ENCODE peak calls at places on chromosome 19, in nine cellular contexts. B is fibroblast of pulmonary artery; Z is activated T-cell treated with anti-CD3 and anti-CD28 coated beads, Interleukin-2, amount 50 U/mL, for 72 hours; R is fibroblast of mammary gland; P is stimulated activated CD4-positive, alpha-beta T cell treated with anti-CD3 and anti-CD28 coated beads, Interleukin-12 subunit alpha, Interleukin-12 subunit beta, amount 100 ng/mL, for 4 hours; O is DMS79; T is naive thymus-derived CD8-positive, alpha-beta T cell; C is hippocampal formation; A is left colon. U is an unnamed sample.

GRCh38 chr19:4083677-4084546 is 17.2 kb upstream of the ZBTB7A start:
- DNase-seq in B (no peak), C (no peak), R (no peak), P (no peak), A (peak; percentile 84), T (no peak), O (no peak), Z (peak; percentile 40), U (peak; percentile 47)

GRCh38 chr19:12230751-12231733 is 63.6 kb downstream of the ZNF44 start:
- DNase-seq in C (no peak), O (no peak), R (peak; percentile 13), T (no peak), P (no peak), B (no peak), Z (no peak), A (no peak), U (no peak)

GRCh38 chr19:24062222-24062621 is 24.8 kb upstream of the ZNF254 start:
- DNase-seq in P (no peak), C (no peak), B (no peak), O (no peak), T (no peak), Z (no peak), R (peak; percentile 37), A (no peak), U (no peak)

GRCh38 chr19:45623984-45624383 is 15.2 kb downstream of the EML2 start:
- DNase-seq in R (no peak), Z (no peak), B (no peak), C (no peak), P (no peak), A (no peak), O (no peak), T (no peak), U (no peak)

GRCh38 chr19:56508282-56508778 is 675 bp downstream of the ZNF471 start:
- DNase-seq in O (no peak), R (no peak), P (no peak), B (no peak), Z (no peak), T (no peak), C (peak; percentile 1), A (no peak), U (no peak)

GRCh38 chr19:29683009-29683408 is 17.7 kb downstream of the PLEKHF1 start:
- DNase-seq in O (no peak), Z (no peak), T (no peak), A (no peak), R (peak; percentile 44), C (peak; percentile 91), B (peak; percentile 55), P (no peak), U (no peak)

GRCh38 chr19:45913874-45914830 is at the start of gene NANOS2:
- DNase-seq in A (no peak), R (no peak), Z (peak; percentile 13), T (no peak), B (peak; percentile 33), O (no peak), P (no peak), C (no peak), U (no peak)

GRCh38 chr19:42140125-42140754 is 8.0 kb upstream of the POU2F2 start:
- DNase-seq in O (no peak), T (no peak), A (no peak), C (no peak), P (no peak), R (peak; percentile 61), Z (peak; percentile 36), B (peak; percentile 81), U (no peak)

GRCh38 chr19:19217110-19217509 is 5.4 kb downstream of the NCAN start:
- DNase-seq in A (no peak), R (peak; percentile 41), Z (no peak), C (no peak), T (no peak), B (peak; percentile 48), P (no peak), O (no peak), U (no peak)

GRCh38 chr19:1189419-1189818 is 15.4 kb upstream of the SBNO2 start:
- DNase-seq in R (no peak), O (no peak), P (peak; percentile 46), T (no peak), C (no peak), B (no peak), A (no peak), Z (peak; percentile 81), U (peak; percentile 28)

GRCh38 chr19:47434088-47434487 is 14.8 kb upstream of the MEIS3 start:
- DNase-seq in Z (no peak), P (no peak), A (no peak), B (no peak), T (no peak), O (no peak), C (no peak), R (no peak), U (no peak)

GRCh38 chr19:18414504-18415176 is 4.6 kb upstream of the SSBP4 start:
- DNase-seq in B (no peak), P (no peak), O (no peak), T (no peak), Z (no peak), A (peak; percentile 40), C (no peak), R (no peak), U (no peak)

GRCh38 chr19:7926021-7926726 is at the start of gene CTXN1:
- DNase-seq in Z (peak; percentile 74), R (peak; percentile 36), C (no peak), A (peak; percentile 48), P (peak; percentile 82), T (peak; percentile 79), O (no peak), B (peak; percentile 51), U (peak; percentile 74)

GRCh38 chr19:50478901-50479715 is 2.5 kb upstream of the GARIN5A start:
- DNase-seq in C (no peak), Z (no peak), B (peak; percentile 52), P (no peak), T (no peak), R (peak; percentile 54), O (no peak), A (no peak), U (no peak)

GRCh38 chr19:44576843-44577565 is 36.4 kb upstream of the IGSF23 start:
- DNase-seq in A (no peak), C (no peak), P (peak; percentile 8), R (peak; percentile 56), T (no peak), O (no peak), B (peak; percentile 37), Z (peak; percentile 52), U (no peak)

GRCh38 chr19:2528543-2529173 is 52.7 kb downstream of the GADD45B start:
- DNase-seq in O (no peak), B (no peak), R (peak; percentile 32), A (no peak), Z (no peak), C (no peak), P (no peak), T (no peak), U (no peak)

GRCh38 chr19:41430907-41431306 is 3.7 kb upstream of the B3GNT8 start:
- DNase-seq in A (no peak), O (peak; percentile 79), P (no peak), T (no peak), Z (no peak), R (no peak), B (no peak), C (no peak), U (no peak)

GRCh38 chr19:31354919-31355318 is 5.7 kb upstream of the TSHZ3 start:
- DNase-seq in T (no peak), A (no peak), R (no peak), C (no peak), O (no peak), P (no peak), Z (no peak), B (no peak), U (no peak)

GRCh38 chr19:55580628-55581144 is at the start of gene ZNF579:
- DNase-seq in T (peak; percentile 71), R (peak; percentile 89), Z (peak; percentile 82), P (peak; percentile 78), C (peak; percentile 68), A (peak; percentile 85), B (peak; percentile 95), O (peak; percentile 80), U (peak; percentile 59)

GRCh38 chr19:42281175-42282035 is 12.4 kb downstream of the CIC start:
- DNase-seq in B (peak; percentile 61), P (no peak), O (peak; percentile 35), Z (peak; percentile 54), T (no peak), A (peak; percentile 60), R (peak; percentile 38), C (peak; percentile 67), U (no peak)

GRCh38 chr19:8576273-8576993 is 809 bp downstream of the MYO1F start:
- DNase-seq in C (no peak), T (no peak), O (no peak), R (no peak), A (no peak), B (no peak), Z (peak; percentile 29), P (no peak), U (no peak)

GRCh38 chr19:6233827-6234511 is 45.8 kb downstream of the MLLT1 start:
- DNase-seq in O (peak; percentile 42), T (no peak), B (peak; percentile 33), Z (no peak), P (no peak), C (no peak), A (no peak), R (peak; percentile 20), U (no peak)

GRCh38 chr19:2136796-2137195 is 14.6 kb downstream of the AP3D1 start:
- DNase-seq in P (no peak), B (no peak), Z (no peak), R (no peak), C (no peak), T (no peak), O (no peak), A (no peak), U (no peak)

GRCh38 chr19:10317045-10317856 is 1.4 kb upstream of the FDX2 start:
- DNase-seq in Z (no peak), B (no peak), T (no peak), C (no peak), O (no peak), R (no peak), A (no peak), P (no peak), U (no peak)

GRCh38 chr19:51110666-51110971 is 2.4 kb upstream of the CTU1 start:
- DNase-seq in Z (no peak), T (no peak), R (no peak), B (no peak), P (no peak), O (no peak), A (no peak), C (no peak), U (no peak)

GRCh38 chr19:6768236-6768785 is 1.1 kb upstream of the SH2D3A start:
- DNase-seq in B (no peak), A (peak; percentile 22), P (no peak), T (peak; percentile 19), C (no peak), R (no peak), O (no peak), Z (no peak), U (no peak)

GRCh38 chr19:14347999-14348889 is 33.0 kb upstream of the ADGRE5 start:
- DNase-seq in P (peak; percentile 68), O (peak; percentile 4), B (peak; percentile 59), A (no peak), R (peak; percentile 43), Z (peak; percentile 73), C (no peak), T (peak; percentile 63), U (peak; percentile 57)

GRCh38 chr19:43731854-43732253 is 16.0 kb downstream of the IRGC start:
- DNase-seq in O (no peak), T (no peak), Z (no peak), R (peak; percentile 28), C (no peak), A (no peak), B (no peak), P (no peak), U (no peak)

GRCh38 chr19:18460900-18461299 is 23.0 kb upstream of the ISYNA1 start:
- DNase-seq in Z (no peak), O (no peak), B (no peak), C (no peak), P (no peak), T (no peak), A (no peak), R (no peak), U (no peak)

GRCh38 chr19:14118165-14119051 is 846 bp upstream of the PRKACA start:
- DNase-seq in Z (peak; percentile 36), P (peak; percentile 15), C (peak; percentile 65), T (peak; percentile 63), B (peak; percentile 79), O (no peak), R (peak; percentile 78), A (peak; percentile 86), U (peak; percentile 30)

GRCh38 chr19:2286402-2287140 is 4.6 kb upstream of the PEAK3 start:
- DNase-seq in B (no peak), Z (no peak), O (no peak), P (no peak), T (no peak), R (no peak), A (no peak), C (no peak), U (no peak)

U was measured in effector memory CD8-positive, alpha-beta T cell.